ENCODE peak calls at places on chromosomes 7 and 10, in four cellular contexts. I, K, J and T are unnamed samples.

GRCh38 chr7:6623589-6624245 is 8.3 kb downstream of the ZNF853 start:
- DNase-seq in I (no peak), K (no peak), J (peak), T (no peak)

GRCh38 chr7:139034336-139034735 is 1.5 kb downstream of the ZC3HAV1L start:
- DNase-seq in I (no peak), K (no peak), J (no peak), T (no peak)

GRCh38 chr10:70978816-70979215 is 90.5 kb upstream of the PCBD1 start:
- DNase-seq in J (no peak), I (no peak), K (no peak), T (no peak)

GRCh38 chr10:6516277-6516676 is 63.8 kb downstream of the PRKCQ start:
- DNase-seq in K (no peak), J (no peak), I (no peak), T (no peak)

GRCh38 chr7:28808786-28809533 is 149.2 kb downstream of the TRIL start:
- DNase-seq in I (peak), K (no peak), J (peak), T (peak)

GRCh38 chr7:92691578-92691977 is 101.4 kb upstream of the FAM133B start:
- DNase-seq in K (peak), J (peak), I (no peak), T (no peak)

GRCh38 chr10:101080933-101081546 is 19.3 kb downstream of the KAZALD1 start:
- DNase-seq in K (no peak), J (no peak), I (no peak), T (no peak)

GRCh38 chr7:148983220-148984146 is 44.8 kb downstream of the PDIA4 start:
- DNase-seq in K (peak), J (peak), I (peak), T (peak)

GRCh38 chr7:47576031-47576908 is 5.6 kb downstream of the TNS3 start:
- DNase-seq in I (peak), K (no peak), J (peak), T (peak)

GRCh38 chr10:6321880-6322279 is 119.1 kb downstream of the PFKFB3 start:
- DNase-seq in J (no peak), K (no peak), I (no peak), T (no peak)

GRCh38 chr10:12181065-12181775 is 14.5 kb downstream of the NUDT5 start:
- DNase-seq in K (no peak), I (peak), J (no peak), T (peak)

GRCh38 chr7:108430664-108431063 is 25.6 kb downstream of the NRCAM start:
- DNase-seq in J (no peak), K (no peak), I (no peak), T (no peak)

GRCh38 chr7:81725003-81725402 is 44.8 kb downstream of the HGF start:
- DNase-seq in J (no peak), I (no peak), K (no peak), T (no peak)

GRCh38 chr7:2104716-2105115 is 128.0 kb downstream of the MAD1L1 start:
- DNase-seq in J (no peak), K (no peak), I (no peak), T (no peak)

GRCh38 chr7:47180268-47180826 is 401.6 kb downstream of the TNS3 start:
- DNase-seq in K (peak), I (no peak), J (peak), T (peak)

GRCh38 chr10:64726466-64726865 is 1205.3 kb downstream of the REEP3 start:
- DNase-seq in I (no peak), K (no peak), J (no peak), T (no peak)

GRCh38 chr10:43361532-43362190 is 9.8 kb upstream of the FXYD4 start:
- DNase-seq in K (no peak), J (no peak), I (no peak), T (no peak)

GRCh38 chr10:78408671-78409472 is 375.2 kb downstream of the RPS24 start:
- DNase-seq in K (peak), I (no peak), J (no peak), T (peak)

GRCh38 chr7:146129296-146129695 is 12.7 kb downstream of the CNTNAP2 start:
- DNase-seq in J (no peak), I (no peak), K (no peak), T (no peak)

GRCh38 chr10:79292789-79293746 is 54.2 kb upstream of the PPIF start:
- DNase-seq in J (peak), K (no peak), I (peak), T (no peak)